ENCODE peak calls at places on chromosome 21, in five cellular contexts. M is neuronal stem cell, I is IMR-90, S is H9, E is H1. U is an unnamed sample.
A peak's percentile ranks its signal among the peaks of the same experiment; 100 is the strongest.

GRCh38 chr21:18409579-18409978 is 6.0 kb upstream of the TMPRSS15 start:
- DNase-seq in I (no peak), S (no peak), E (no peak), M (no peak), U (no peak)

GRCh38 chr21:44938976-44939531 is 775 bp upstream of the SLX9 start:
- DNase-seq in E (no peak), M (no peak), I (no peak), S (no peak), U (no peak)

GRCh38 chr21:34974162-34974981 is 74.7 kb downstream of the RUNX1 start:
- DNase-seq in M (no peak), I (peak; percentile 71), S (no peak), E (no peak), U (peak; percentile 75)

GRCh38 chr21:46559291-46559983 is 45.4 kb downstream of the S100B start:
- DNase-seq in M (no peak), S (no peak), I (no peak), E (no peak), U (no peak)

GRCh38 chr21:20971296-20971921 is 26.8 kb upstream of the NCAM2 start:
- DNase-seq in I (peak; percentile 60), E (peak; percentile 15), S (peak; percentile 35), M (peak; percentile 23), U (peak; percentile 46)

GRCh38 chr21:27677547-27677946 is 710.7 kb upstream of the ADAMTS5 start:
- DNase-seq in E (no peak), M (no peak), I (no peak), S (no peak), U (no peak)

GRCh38 chr21:44758141-44758561 is 43.5 kb downstream of the UBE2G2 start:
- DNase-seq in M (no peak), S (peak; percentile 17), I (no peak), E (no peak), U (no peak)

GRCh38 chr21:24903954-24904635 is 703.2 kb downstream of the MRPL39 start:
- DNase-seq in M (no peak), I (no peak), E (no peak), S (no peak), U (no peak)

GRCh38 chr21:35932232-35932911 is 128.0 kb downstream of the SETD4 start:
- DNase-seq in I (peak; percentile 95), E (no peak), S (no peak), M (no peak), U (peak; percentile 97)

GRCh38 chr21:45811136-45811535 is 167.6 kb downstream of the PCBP3 start:
- DNase-seq in S (no peak), I (no peak), E (no peak), M (no peak), U (no peak)

GRCh38 chr21:16402752-16403151 is 673.0 kb downstream of the USP25 start:
- DNase-seq in I (no peak), S (no peak), M (no peak), E (no peak), U (no peak)

GRCh38 chr21:21029159-21029558 is 30.9 kb downstream of the NCAM2 start:
- DNase-seq in I (no peak), E (no peak), M (no peak), S (no peak), U (no peak)

GRCh38 chr21:46077674-46078101 is 20.2 kb upstream of the COL6A2 start:
- DNase-seq in S (peak; percentile 18), E (no peak), M (no peak), I (no peak), U (no peak)

GRCh38 chr21:17829472-17829871 is 10.3 kb upstream of the C21orf91 start:
- DNase-seq in I (peak; percentile 84), S (no peak), M (no peak), E (no peak), U (no peak)

GRCh38 chr21:17646790-17647189 is 34.1 kb upstream of the BTG3 start:
- DNase-seq in S (no peak), M (no peak), I (no peak), E (no peak), U (no peak)

GRCh38 chr21:14977814-14978213 is 87.0 kb downstream of the NRIP1 start:
- DNase-seq in S (no peak), E (no peak), M (no peak), I (no peak), U (no peak)

GRCh38 chr21:44950351-44950750 is 10.5 kb downstream of the SLX9 start:
- DNase-seq in E (no peak), S (no peak), I (no peak), M (no peak), U (no peak)

GRCh38 chr21:35697321-35697808 is 363.0 kb downstream of the SETD4 start:
- DNase-seq in I (peak; percentile 35), M (no peak), E (no peak), S (no peak), U (peak; percentile 64)

GRCh38 chr21:15751561-15751960 is 21.8 kb downstream of the USP25 start:
- DNase-seq in M (no peak), E (no peak), I (no peak), S (no peak), U (no peak)

GRCh38 chr21:46190491-46191131 is 6.4 kb upstream of the SPATC1L start:
- DNase-seq in I (no peak), M (no peak), E (no peak), S (peak; percentile 24), U (no peak)

GRCh38 chr21:17798796-17799195 is 20.4 kb downstream of the C21orf91 start:
- DNase-seq in I (no peak), E (no peak), M (no peak), S (no peak), U (no peak)

GRCh38 chr21:46056450-46056903 is 41.4 kb upstream of the COL6A2 start:
- DNase-seq in E (no peak), I (peak; percentile 94), M (no peak), S (peak; percentile 38), U (peak; percentile 88)

GRCh38 chr21:25658427-25658980 is 19.4 kb downstream of the JAM2 start:
- DNase-seq in I (no peak), M (peak; percentile 47), E (no peak), S (no peak), U (no peak)

GRCh38 chr21:31530364-31530763 is 129.1 kb upstream of the SOD1 start:
- DNase-seq in E (no peak), S (no peak), M (no peak), I (no peak), U (no peak)

GRCh38 chr21:45304945-45305344 is 17.2 kb upstream of the POFUT2 start:
- DNase-seq in S (no peak), M (no peak), E (no peak), I (no peak), U (no peak)

GRCh38 chr21:36060159-36060921 is at the start of gene SETD4:
- DNase-seq in M (peak; percentile 88), S (peak; percentile 94), E (peak; percentile 75), I (peak; percentile 92), U (peak; percentile 94)

GRCh38 chr21:39097335-39097861 is 85.9 kb downstream of the PSMG1 start:
- DNase-seq in S (no peak), I (no peak), M (no peak), E (no peak), U (peak; percentile 42)

GRCh38 chr21:46667191-46667734 is 31.8 kb downstream of the PRMT2 start:
- DNase-seq in I (peak; percentile 16), S (peak; percentile 54), E (no peak), M (no peak), U (no peak)

GRCh38 chr21:25994758-25995163 is 175.8 kb downstream of the APP start:
- DNase-seq in I (no peak), S (no peak), M (no peak), E (no peak), U (no peak)

GRCh38 chr21:34558960-34559631 is 47.1 kb upstream of the KCNE1 start:
- DNase-seq in S (no peak), I (peak; percentile 38), E (no peak), M (no peak), U (no peak)

GRCh38 chr21:46352913-46353312 is 29.0 kb downstream of the PCNT start:
- DNase-seq in S (no peak), I (no peak), M (no peak), E (no peak), U (no peak)

GRCh38 chr21:33206771-33207290 is 22.9 kb upstream of the IFNAR2 start:
- DNase-seq in E (no peak), S (no peak), M (no peak), I (no peak), U (no peak)

GRCh38 chr21:33208534-33208933 is 21.2 kb upstream of the IFNAR2 start:
- DNase-seq in I (no peak), M (no peak), E (no peak), S (no peak), U (no peak)

GRCh38 chr21:33205476-33205875 is 24.3 kb upstream of the IFNAR2 start:
- DNase-seq in S (no peak), E (no peak), M (no peak), I (no peak), U (no peak)

GRCh38 chr21:33211305-33211704 is 18.4 kb upstream of the IFNAR2 start:
- DNase-seq in S (no peak), M (no peak), I (no peak), E (no peak), U (no peak)

DNA sequence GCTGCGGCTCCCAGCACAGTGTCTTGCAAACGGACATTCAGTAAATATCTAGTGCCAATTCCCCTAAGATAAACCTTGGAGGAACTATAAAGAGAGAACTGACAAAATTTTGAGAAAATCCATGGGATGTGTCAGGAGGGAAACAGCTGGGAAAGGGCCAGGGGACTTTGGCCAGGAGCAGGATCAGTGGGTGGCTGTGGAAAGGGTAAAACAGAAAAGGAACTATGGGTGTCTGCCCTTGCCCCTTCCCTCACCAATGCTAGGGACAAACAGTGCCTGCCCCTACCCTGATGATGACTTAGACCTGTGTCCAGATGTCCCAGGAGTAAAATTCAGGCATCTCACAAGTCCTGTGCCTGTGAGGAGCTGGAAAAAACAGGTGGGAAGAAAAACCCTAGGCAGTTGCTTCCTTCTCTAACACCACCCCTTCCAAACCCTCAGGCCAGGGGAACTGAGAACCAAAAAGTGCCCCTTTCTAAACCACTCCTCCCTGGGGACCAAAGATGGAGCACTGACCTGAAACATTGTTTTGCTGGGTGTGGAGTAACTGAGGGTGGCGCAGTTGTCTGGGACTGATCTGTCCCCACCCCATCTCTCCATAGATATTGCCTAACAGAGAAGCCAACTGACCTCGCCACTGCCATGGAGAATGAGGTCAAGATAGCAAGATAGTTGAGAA is 22.1 kb upstream of the IFNAR2 start:
- DNase-seq in I (no peak), S (no peak), M (no peak), E (no peak), U (no peak)
- H2BK15ac ChIP-seq in I (no peak overlapping the region), S (no peak overlapping the region), M (no peak overlapping the region), E (no peak overlapping the region), U (no peak overlapping the region)

GRCh38 chr21:42705346-42705745 is 51.9 kb downstream of the PDE9A start:
- DNase-seq in I (no peak), M (no peak), S (no peak), E (no peak), U (no peak)
- H3K4me2 ChIP-seq in I (no peak overlapping the region), M (no peak overlapping the region), S (no peak overlapping the region), E (no peak overlapping the region), U (no peak overlapping the region)

GRCh38 chr21:43703068-43703880 is 15.7 kb upstream of the PDXK start:
- DNase-seq in E (no peak), I (peak; percentile 68), S (peak; percentile 53), M (no peak), U (peak; percentile 38)
- H2AFZ ChIP-seq in E (no peak overlapping the region), I (peak overlapping the region; percentile 65), S (no peak overlapping the region), M (peak overlapping the region; percentile 79), U (no peak overlapping the region)

DNA sequence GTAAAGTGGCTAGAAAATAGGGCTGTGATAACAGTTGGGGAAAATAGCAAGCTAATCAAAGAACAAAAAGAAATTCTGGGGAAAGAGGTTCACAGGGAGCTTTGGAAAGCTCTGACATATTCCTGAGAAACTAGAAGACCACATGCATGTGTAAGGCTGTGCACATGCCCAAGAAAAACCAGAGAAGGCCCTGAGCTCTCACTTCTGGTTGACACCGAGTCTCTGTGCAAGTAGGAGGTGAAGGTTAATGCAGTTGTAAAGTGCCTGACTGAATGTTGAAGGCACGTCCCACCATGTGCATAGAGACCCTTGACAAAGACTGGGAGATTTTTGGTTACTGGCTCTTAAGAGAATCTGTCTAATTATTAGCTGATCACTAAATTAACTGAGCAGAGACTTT is 261.0 kb downstream of the DYRK1A start:
- DNase-seq in I (no peak), S (no peak), E (no peak), M (no peak), U (no peak)
- H2BK15ac ChIP-seq in I (no peak overlapping the region), S (no peak overlapping the region), E (no peak overlapping the region), M (no peak overlapping the region), U (no peak overlapping the region)

U was measured in mesenchymal stem cell.